ENCODE peak calls at places on chromosome X, in seven cellular contexts. A is CD4-positive, alpha-beta T cell; S is Caco-2; R is NCI-H1092 treated with DMSO at 0.1 percent for 48 hours; V is kidney glomerular epithelial cell; U is mammary epithelial cell; F is GM23248. X is an unnamed sample.

GRCh38 chrX:74171465-74171864 is 132.5 kb upstream of the ZCCHC13 start:
- DNase-seq in A (no peak), S (no peak), R (no peak), V (no peak), U (no peak), F (no peak), X (no peak)

GRCh38 chrX:150150081-150150779 is 211.9 kb upstream of the EOLA2 start:
- DNase-seq in A (no peak), S (no peak), R (no peak), V (no peak), U (no peak), F (no peak), X (no peak)

GRCh38 chrX:119762718-119763117 is 4.3 kb downstream of the SOWAHD start:
- DNase-seq in A (no peak), S (no peak), R (no peak), V (peak; percentile 20), U (no peak), F (peak; percentile 34), X (no peak)

GRCh38 chrX:41108684-41109205 is 23.5 kb downstream of the USP9X start:
- DNase-seq in A (no peak), S (no peak), R (no peak), V (no peak), U (no peak), F (no peak), X (no peak)

GRCh38 chrX:79452879-79453278 is 85.7 kb upstream of the ITM2A start:
- DNase-seq in A (no peak), S (no peak), R (no peak), V (no peak), U (no peak), F (no peak), X (no peak)

GRCh38 chrX:22110729-22111494 is 78.8 kb downstream of the PHEX start:
- DNase-seq in A (no peak), S (no peak), R (no peak), V (no peak), U (peak; percentile 52), F (peak; percentile 26), X (no peak)

GRCh38 chrX:74080165-74080564 is 223.8 kb upstream of the ZCCHC13 start:
- DNase-seq in A (no peak), S (no peak), R (no peak), V (no peak), U (peak; percentile 26), F (peak; percentile 21), X (no peak)

GRCh38 chrX:47229427-47229826 is 3.4 kb upstream of the USP11 start:
- DNase-seq in A (no peak), S (no peak), R (no peak), V (no peak), U (no peak), F (no peak), X (no peak)

GRCh38 chrX:73850124-73851013 is 287.4 kb downstream of the CHIC1 start:
- DNase-seq in A (no peak), S (peak; percentile 8), R (no peak), V (no peak), U (peak; percentile 35), F (peak; percentile 23), X (peak; percentile 14)

X was measured in GM04504.